ENCODE peak calls at places on chromosomes 4 and X, in seven cellular contexts. One of them, this sample, is unnamed.

GRCh38 chrX:14243823-14244222 is 214.1 kb upstream of the GEMIN8 start:
- DNase-seq in colonic mucosa: no peak
- DNase-seq in AG09309: no peak
- DNase-seq in activated T-helper 1 cell treated with Interleukin-2 at 50 U/mL for 16 hours: no peak
- DNase-seq in NCI-H748 treated with DMSO at 0.1 percent for 48 hours: no peak
- DNase-seq in activated T-cell treated with anti-CD3 and anti-CD28 coated beads, Interleukin-2, amount 50 U/mL, for 72 hours: no peak
- DNase-seq in EH: no peak
- DNase-seq in this sample: no peak

GRCh38 chr4:73257995-73258667 is 467 bp downstream of the ANKRD17 start:
- DNase-seq in colonic mucosa: peak; percentile 54
- DNase-seq in AG09309: no peak
- DNase-seq in activated T-helper 1 cell treated with Interleukin-2 at 50 U/mL for 16 hours: no peak
- DNase-seq in NCI-H748 treated with DMSO at 0.1 percent for 48 hours: no peak
- DNase-seq in activated T-cell treated with anti-CD3 and anti-CD28 coated beads, Interleukin-2, amount 50 U/mL, for 72 hours: no peak
- DNase-seq in EH: peak; percentile 35
- DNase-seq in this sample: peak; percentile 66

GRCh38 chr4:10239982-10240654 is 123.5 kb upstream of the WDR1 start:
- DNase-seq in colonic mucosa: peak; percentile 13
- DNase-seq in AG09309: no peak
- DNase-seq in activated T-helper 1 cell treated with Interleukin-2 at 50 U/mL for 16 hours: no peak
- DNase-seq in NCI-H748 treated with DMSO at 0.1 percent for 48 hours: no peak
- DNase-seq in activated T-cell treated with anti-CD3 and anti-CD28 coated beads, Interleukin-2, amount 50 U/mL, for 72 hours: no peak
- DNase-seq in EH: no peak
- DNase-seq in this sample: no peak

GRCh38 chr4:41465135-41465761 is 72.7 kb upstream of the LIMCH1 start:
- DNase-seq in colonic mucosa: no peak
- DNase-seq in AG09309: no peak
- DNase-seq in activated T-helper 1 cell treated with Interleukin-2 at 50 U/mL for 16 hours: no peak
- DNase-seq in NCI-H748 treated with DMSO at 0.1 percent for 48 hours: no peak
- DNase-seq in activated T-cell treated with anti-CD3 and anti-CD28 coated beads, Interleukin-2, amount 50 U/mL, for 72 hours: no peak
- DNase-seq in EH: no peak
- DNase-seq in this sample: no peak

GRCh38 chr4:77797239-77797638 is 21.9 kb downstream of the CNOT6L start:
- DNase-seq in colonic mucosa: no peak
- DNase-seq in AG09309: no peak
- DNase-seq in activated T-helper 1 cell treated with Interleukin-2 at 50 U/mL for 16 hours: no peak
- DNase-seq in NCI-H748 treated with DMSO at 0.1 percent for 48 hours: no peak
- DNase-seq in activated T-cell treated with anti-CD3 and anti-CD28 coated beads, Interleukin-2, amount 50 U/mL, for 72 hours: no peak
- DNase-seq in EH: peak; percentile 26
- DNase-seq in this sample: no peak

GRCh38 chrX:143664302-143664701 is 28.4 kb upstream of the SLITRK4 start:
- DNase-seq in colonic mucosa: no peak
- DNase-seq in AG09309: no peak
- DNase-seq in activated T-helper 1 cell treated with Interleukin-2 at 50 U/mL for 16 hours: no peak
- DNase-seq in NCI-H748 treated with DMSO at 0.1 percent for 48 hours: no peak
- DNase-seq in activated T-cell treated with anti-CD3 and anti-CD28 coated beads, Interleukin-2, amount 50 U/mL, for 72 hours: no peak
- DNase-seq in EH: peak; percentile 1
- DNase-seq in this sample: no peak

GRCh38 chr4:98544818-98545399 is 113.5 kb downstream of the TSPAN5 start:
- DNase-seq in colonic mucosa: no peak
- DNase-seq in AG09309: no peak
- DNase-seq in activated T-helper 1 cell treated with Interleukin-2 at 50 U/mL for 16 hours: no peak
- DNase-seq in NCI-H748 treated with DMSO at 0.1 percent for 48 hours: no peak
- DNase-seq in activated T-cell treated with anti-CD3 and anti-CD28 coated beads, Interleukin-2, amount 50 U/mL, for 72 hours: no peak
- DNase-seq in EH: no peak
- DNase-seq in this sample: no peak

GRCh38 chr4:151658959-151659593 is 101.7 kb downstream of the GATB start:
- DNase-seq in colonic mucosa: no peak
- DNase-seq in AG09309: peak; percentile 29
- DNase-seq in activated T-helper 1 cell treated with Interleukin-2 at 50 U/mL for 16 hours: no peak
- DNase-seq in NCI-H748 treated with DMSO at 0.1 percent for 48 hours: no peak
- DNase-seq in activated T-cell treated with anti-CD3 and anti-CD28 coated beads, Interleukin-2, amount 50 U/mL, for 72 hours: peak; percentile 6
- DNase-seq in EH: peak; percentile 82
- DNase-seq in this sample: no peak

GRCh38 chr4:156472624-156473023 is 499.0 kb downstream of the PDGFC start:
- DNase-seq in colonic mucosa: no peak
- DNase-seq in AG09309: no peak
- DNase-seq in activated T-helper 1 cell treated with Interleukin-2 at 50 U/mL for 16 hours: no peak
- DNase-seq in NCI-H748 treated with DMSO at 0.1 percent for 48 hours: no peak
- DNase-seq in activated T-cell treated with anti-CD3 and anti-CD28 coated beads, Interleukin-2, amount 50 U/mL, for 72 hours: no peak
- DNase-seq in EH: no peak
- DNase-seq in this sample: no peak

GRCh38 chr4:123397276-123398150 is 918 bp downstream of the SPRY1 start:
- DNase-seq in colonic mucosa: peak; percentile 75
- DNase-seq in AG09309: no peak
- DNase-seq in activated T-helper 1 cell treated with Interleukin-2 at 50 U/mL for 16 hours: no peak
- DNase-seq in NCI-H748 treated with DMSO at 0.1 percent for 48 hours: peak; percentile 38
- DNase-seq in activated T-cell treated with anti-CD3 and anti-CD28 coated beads, Interleukin-2, amount 50 U/mL, for 72 hours: peak; percentile 57
- DNase-seq in EH: peak; percentile 43
- DNase-seq in this sample: peak; percentile 26

GRCh38 chrX:148620023-148620422 is 119.6 kb downstream of the AFF2 start:
- DNase-seq in colonic mucosa: no peak
- DNase-seq in AG09309: no peak
- DNase-seq in activated T-helper 1 cell treated with Interleukin-2 at 50 U/mL for 16 hours: no peak
- DNase-seq in NCI-H748 treated with DMSO at 0.1 percent for 48 hours: no peak
- DNase-seq in activated T-cell treated with anti-CD3 and anti-CD28 coated beads, Interleukin-2, amount 50 U/mL, for 72 hours: no peak
- DNase-seq in EH: no peak
- DNase-seq in this sample: no peak

GRCh38 chr4:167274346-167274745 is 40.1 kb upstream of the SPOCK3 start:
- DNase-seq in colonic mucosa: no peak
- DNase-seq in AG09309: no peak
- DNase-seq in activated T-helper 1 cell treated with Interleukin-2 at 50 U/mL for 16 hours: no peak
- DNase-seq in NCI-H748 treated with DMSO at 0.1 percent for 48 hours: no peak
- DNase-seq in activated T-cell treated with anti-CD3 and anti-CD28 coated beads, Interleukin-2, amount 50 U/mL, for 72 hours: no peak
- DNase-seq in EH: no peak
- DNase-seq in this sample: no peak

GRCh38 chr4:169229571-169230028 is 41.2 kb downstream of the SH3RF1 start:
- DNase-seq in colonic mucosa: no peak
- DNase-seq in AG09309: peak; percentile 88
- DNase-seq in activated T-helper 1 cell treated with Interleukin-2 at 50 U/mL for 16 hours: no peak
- DNase-seq in NCI-H748 treated with DMSO at 0.1 percent for 48 hours: peak; percentile 1
- DNase-seq in activated T-cell treated with anti-CD3 and anti-CD28 coated beads, Interleukin-2, amount 50 U/mL, for 72 hours: no peak
- DNase-seq in EH: peak; percentile 97
- DNase-seq in this sample: peak; percentile 80

GRCh38 chr4:27844359-27844758 is 983.7 kb downstream of the STIM2 start:
- DNase-seq in colonic mucosa: no peak
- DNase-seq in AG09309: no peak
- DNase-seq in activated T-helper 1 cell treated with Interleukin-2 at 50 U/mL for 16 hours: no peak
- DNase-seq in NCI-H748 treated with DMSO at 0.1 percent for 48 hours: no peak
- DNase-seq in activated T-cell treated with anti-CD3 and anti-CD28 coated beads, Interleukin-2, amount 50 U/mL, for 72 hours: no peak
- DNase-seq in EH: peak; percentile 2
- DNase-seq in this sample: no peak

GRCh38 chrX:39759526-39760224 is 338.1 kb downstream of the BCOR start:
- DNase-seq in colonic mucosa: no peak
- DNase-seq in AG09309: no peak
- DNase-seq in activated T-helper 1 cell treated with Interleukin-2 at 50 U/mL for 16 hours: no peak
- DNase-seq in NCI-H748 treated with DMSO at 0.1 percent for 48 hours: no peak
- DNase-seq in activated T-cell treated with anti-CD3 and anti-CD28 coated beads, Interleukin-2, amount 50 U/mL, for 72 hours: no peak
- DNase-seq in EH: peak; percentile 82
- DNase-seq in this sample: peak; percentile 47

GRCh38 chr4:144894525-144894924 is 203.5 kb downstream of the ANAPC10 start:
- DNase-seq in colonic mucosa: no peak
- DNase-seq in AG09309: no peak
- DNase-seq in activated T-helper 1 cell treated with Interleukin-2 at 50 U/mL for 16 hours: no peak
- DNase-seq in NCI-H748 treated with DMSO at 0.1 percent for 48 hours: no peak
- DNase-seq in activated T-cell treated with anti-CD3 and anti-CD28 coated beads, Interleukin-2, amount 50 U/mL, for 72 hours: no peak
- DNase-seq in EH: peak; percentile 40
- DNase-seq in this sample: no peak

GRCh38 chr4:89056953-89057398 is at the start of gene FAM13A:
- DNase-seq in colonic mucosa: peak; percentile 81
- DNase-seq in AG09309: peak; percentile 91
- DNase-seq in activated T-helper 1 cell treated with Interleukin-2 at 50 U/mL for 16 hours: no peak
- DNase-seq in NCI-H748 treated with DMSO at 0.1 percent for 48 hours: peak; percentile 20
- DNase-seq in activated T-cell treated with anti-CD3 and anti-CD28 coated beads, Interleukin-2, amount 50 U/mL, for 72 hours: no peak
- DNase-seq in EH: peak; percentile 95
- DNase-seq in this sample: peak; percentile 94

GRCh38 chrX:30883141-30883540 is 5.9 kb downstream of the TAB3 start:
- DNase-seq in colonic mucosa: no peak
- DNase-seq in AG09309: no peak
- DNase-seq in activated T-helper 1 cell treated with Interleukin-2 at 50 U/mL for 16 hours: no peak
- DNase-seq in NCI-H748 treated with DMSO at 0.1 percent for 48 hours: no peak
- DNase-seq in activated T-cell treated with anti-CD3 and anti-CD28 coated beads, Interleukin-2, amount 50 U/mL, for 72 hours: no peak
- DNase-seq in EH: no peak
- DNase-seq in this sample: no peak